ENCODE peak calls at places on chromosomes 6 and 20, in eight cellular contexts. A is Jurkat, Clone E6-1; O is colonic mucosa; K is NB4; P is sigmoid colon; Q is heart left ventricle; J is SIG-M5; B is upper lobe of right lung. L is an unnamed sample.
A peak's percentile ranks its signal among the peaks of the same experiment; 100 is the strongest.

GRCh38 chr6:74343804-74344203 is 647.8 kb downstream of the CD109 start:
- DNase-seq in A (peak; percentile 2), O (no peak), K (no peak), P (no peak), Q (no peak), J (no peak), B (no peak), L (no peak)

GRCh38 chr20:24462461-24463010 is 6.9 kb upstream of the SYNDIG1 start:
- DNase-seq in A (no peak), O (no peak), K (no peak), P (no peak), Q (no peak), J (no peak), B (no peak), L (no peak)

GRCh38 chr20:23918896-23919295 is 39.3 kb upstream of the CST5 start:
- DNase-seq in A (no peak), O (no peak), K (no peak), P (no peak), Q (no peak), J (no peak), B (no peak), L (no peak)

GRCh38 chr6:35764238-35764896 is 12.0 kb upstream of the CLPSL2 start:
- DNase-seq in A (no peak), O (peak; percentile 38), K (no peak), P (no peak), Q (no peak), J (no peak), B (no peak), L (peak; percentile 35)

GRCh38 chr20:4726710-4727391 is 5.1 kb downstream of the PRND start:
- DNase-seq in A (peak; percentile 11), O (no peak), K (peak; percentile 18), P (no peak), Q (no peak), J (no peak), B (no peak), L (no peak)

GRCh38 chr20:2451422-2451821 is 19.2 kb downstream of the SNRPB start:
- DNase-seq in A (no peak), O (no peak), K (no peak), P (no peak), Q (no peak), J (no peak), B (no peak), L (no peak)

GRCh38 chr6:154414021-154414813 is 57.6 kb upstream of the IPCEF1 start:
- DNase-seq in A (no peak), O (no peak), K (peak; percentile 67), P (no peak), Q (no peak), J (peak; percentile 12), B (no peak), L (no peak)

GRCh38 chr20:58651548-58651822 is 402 bp downstream of the STX16 start:
- DNase-seq in A (no peak), O (no peak), K (no peak), P (no peak), Q (no peak), J (no peak), B (no peak), L (no peak)

GRCh38 chr20:56805966-56806365 is 176.9 kb downstream of the TFAP2C start:
- DNase-seq in A (no peak), O (no peak), K (no peak), P (no peak), Q (no peak), J (no peak), B (no peak), L (no peak)

GRCh38 chr6:39812853-39813533 is 20.8 kb downstream of the DAAM2 start:
- DNase-seq in A (peak; percentile 66), O (no peak), K (peak; percentile 12), P (no peak), Q (peak; percentile 42), J (no peak), B (no peak), L (no peak)

GRCh38 chr6:16985484-16986284 is 116.2 kb upstream of the STMND1 start:
- DNase-seq in A (no peak), O (no peak), K (peak; percentile 26), P (peak; percentile 70), Q (no peak), J (no peak), B (no peak), L (no peak)

GRCh38 chr20:50120935-50121693 is 8.2 kb upstream of the UBE2V1 start:
- DNase-seq in A (peak; percentile 60), O (peak; percentile 60), K (peak; percentile 74), P (peak; percentile 85), Q (peak; percentile 55), J (no peak), B (peak; percentile 81), L (no peak)

GRCh38 chr20:38997622-38998021 is 35.5 kb downstream of the DHX35 start:
- DNase-seq in A (peak; percentile 46), O (no peak), K (peak; percentile 73), P (no peak), Q (no peak), J (peak; percentile 36), B (no peak), L (no peak)

GRCh38 chr6:80366721-80367120 is 260.2 kb downstream of the BCKDHB start:
- DNase-seq in A (no peak), O (no peak), K (no peak), P (no peak), Q (peak; percentile 55), J (no peak), B (no peak), L (no peak)

GRCh38 chr6:45617441-45617840 is 239.7 kb upstream of the SUPT3H start:
- DNase-seq in A (no peak), O (no peak), K (no peak), P (no peak), Q (no peak), J (no peak), B (no peak), L (no peak)

GRCh38 chr6:130600880-130601341 is 226.3 kb upstream of the SMLR1 start:
- DNase-seq in A (no peak), O (no peak), K (no peak), P (no peak), Q (no peak), J (no peak), B (no peak), L (no peak)

GRCh38 chr6:36241728-36242127 is 28.1 kb upstream of the PNPLA1 start:
- DNase-seq in A (peak; percentile 45), O (no peak), K (peak; percentile 67), P (no peak), Q (no peak), J (peak; percentile 41), B (no peak), L (no peak)

GRCh38 chr6:114007451-114007953 is 36.6 kb upstream of the HDAC2 start:
- DNase-seq in A (peak; percentile 33), O (no peak), K (no peak), P (no peak), Q (no peak), J (no peak), B (no peak), L (no peak)

GRCh38 chr6:149079911-149080501 is 237.5 kb upstream of the TAB2 start:
- DNase-seq in A (no peak), O (no peak), K (no peak), P (peak; percentile 89), Q (peak; percentile 43), J (no peak), B (no peak), L (peak; percentile 57)

GRCh38 chr6:45743028-45743615 is 272.5 kb downstream of the CLIC5 start:
- DNase-seq in A (no peak), O (no peak), K (peak; percentile 62), P (no peak), Q (no peak), J (no peak), B (no peak), L (no peak)

GRCh38 chr6:3867616-3868502 is 18.7 kb downstream of the FAM50B start:
- DNase-seq in A (no peak), O (no peak), K (no peak), P (no peak), Q (no peak), J (no peak), B (no peak), L (no peak)

GRCh38 chr20:62214067-62214466 is 6.0 kb downstream of the HRH3 start:
- DNase-seq in A (no peak), O (no peak), K (no peak), P (no peak), Q (no peak), J (no peak), B (no peak), L (no peak)

GRCh38 chr6:110037726-110038295 is 59.7 kb downstream of the GPR6 start:
- DNase-seq in A (no peak), O (no peak), K (no peak), P (no peak), Q (no peak), J (no peak), B (no peak), L (no peak)

GRCh38 chr20:12925863-12926547 is 82.8 kb upstream of the SPTLC3 start:
- DNase-seq in A (no peak), O (no peak), K (no peak), P (no peak), Q (no peak), J (no peak), B (no peak), L (no peak)

GRCh38 chr20:19419420-19419819 is 207.0 kb downstream of the SLC24A3 start:
- DNase-seq in A (no peak), O (no peak), K (no peak), P (no peak), Q (no peak), J (no peak), B (no peak), L (no peak)

GRCh38 chr6:44120692-44121443 is 6.4 kb downstream of the MRPL14 start:
- DNase-seq in A (no peak), O (no peak), K (no peak), P (no peak), Q (no peak), J (no peak), B (no peak), L (no peak)

GRCh38 chr6:17423018-17423417 is 29.6 kb downstream of the CAP2 start:
- DNase-seq in A (no peak), O (no peak), K (no peak), P (no peak), Q (no peak), J (no peak), B (no peak), L (no peak)

GRCh38 chr20:34948030-34948429 is 7.6 kb downstream of the GSS start:
- DNase-seq in A (no peak), O (no peak), K (no peak), P (no peak), Q (no peak), J (no peak), B (no peak), L (no peak)

GRCh38 chr6:144150673-144151009 is 324 bp downstream of the STX11 start:
- DNase-seq in A (peak; percentile 23), O (no peak), K (peak; percentile 55), P (no peak), Q (peak; percentile 21), J (no peak), B (peak; percentile 77), L (no peak)

GRCh38 chr6:132818404-132819359 is 4.3 kb downstream of the RPS12 start:
- DNase-seq in A (no peak), O (no peak), K (peak; percentile 33), P (no peak), Q (no peak), J (no peak), B (no peak), L (no peak)

GRCh38 chr20:22814475-22815205 is 220.5 kb upstream of the SSTR4 start:
- DNase-seq in A (no peak), O (no peak), K (no peak), P (no peak), Q (no peak), J (no peak), B (no peak), L (no peak)

GRCh38 chr6:160933256-160933655 is 58.3 kb upstream of the MAP3K4 start:
- DNase-seq in A (peak; percentile 6), O (no peak), K (no peak), P (no peak), Q (no peak), J (no peak), B (no peak), L (no peak)

GRCh38 chr20:45355209-45355608 is 7.0 kb upstream of the SDC4 start:
- DNase-seq in A (no peak), O (no peak), K (no peak), P (peak; percentile 63), Q (no peak), J (no peak), B (no peak), L (no peak)

GRCh38 chr20:24608926-24609667 is 139.7 kb downstream of the SYNDIG1 start:
- DNase-seq in A (no peak), O (no peak), K (no peak), P (no peak), Q (no peak), J (no peak), B (no peak), L (no peak)